ENCODE peak calls at places on chromosome 9, in five cellular contexts. E is T-helper 1 cell, D is HFFc6, I is tibial artery, V is GM04504. O is an unnamed sample.

GRCh38 chr9:134811673-134812668 is 68.6 kb upstream of the FCN2 start:
- DNase-seq in I (no peak), E (no peak), D (peak), V (peak), O (no peak)

GRCh38 chr9:38352716-38353334 is 39.7 kb upstream of the ALDH1B1 start:
- DNase-seq in E (no peak), I (peak), D (no peak), V (no peak), O (no peak)

GRCh38 chr9:87711857-87712800 is 13.8 kb upstream of the CTSL start:
- DNase-seq in D (peak), V (peak), E (no peak), I (no peak), O (no peak)

GRCh38 chr9:128102861-128103588 is 24.5 kb downstream of the PTGES2 start:
- DNase-seq in I (no peak), E (no peak), V (no peak), D (no peak), O (no peak)

GRCh38 chr9:129558063-129558550 is 62.8 kb downstream of the C9orf50 start:
- DNase-seq in D (no peak), V (no peak), E (no peak), I (no peak), O (no peak)

GRCh38 chr9:32136700-32137339 is 247.6 kb upstream of the ACO1 start:
- DNase-seq in V (no peak), E (no peak), D (no peak), I (no peak), O (no peak)

GRCh38 chr9:97577051-97577450 is 56.1 kb downstream of the TSTD2 start:
- DNase-seq in I (peak), E (no peak), D (no peak), V (no peak), O (no peak)

GRCh38 chr9:85408494-85408893 is 333.3 kb downstream of the AGTPBP1 start:
- DNase-seq in E (no peak), I (no peak), D (no peak), V (no peak), O (no peak)

GRCh38 chr9:89154651-89155336 is 23.8 kb downstream of the SHC3 start:
- DNase-seq in D (peak), I (no peak), V (peak), E (no peak), O (no peak)

GRCh38 chr9:671997-672396 is 169.5 kb upstream of the DMRT1 start:
- DNase-seq in V (no peak), I (no peak), D (no peak), E (no peak), O (no peak)

GRCh38 chr9:111482656-111483418 is 1.3 kb downstream of the ECPAS start:
- DNase-seq in E (peak), V (peak), D (peak), I (peak), O (peak)

GRCh38 chr9:88589656-88590055 is 54.7 kb downstream of the NXNL2 start:
- DNase-seq in I (no peak), V (no peak), D (no peak), E (no peak), O (no peak)

GRCh38 chr9:134776080-134776796 is 104.4 kb upstream of the FCN2 start:
- DNase-seq in E (no peak), D (peak), V (no peak), I (no peak), O (no peak)

GRCh38 chr9:98455957-98456621 is 200.6 kb upstream of the TBC1D2 start:
- DNase-seq in D (peak), I (no peak), E (no peak), V (peak), O (no peak)

GRCh38 chr9:135043345-135043744 is 44.1 kb upstream of the OLFM1 start:
- DNase-seq in I (peak), V (no peak), E (no peak), D (no peak), O (no peak)